ENCODE peak calls at places on chromosomes 4 and X, in four cellular contexts. C is NCI-H774; D is stimulated activated CD8-positive, alpha-beta memory T cell treated with anti-CD3 and anti-CD28 coated beads, Interleukin-7, amount 100 ng/mL, for 1 hour; N is heart left ventricle. Q is an unnamed sample.

GRCh38 chr4:36385951-36386561 is 104.6 kb downstream of the DTHD1 start:
- DNase-seq in C (no peak), D (no peak), N (no peak), Q (no peak)

GRCh38 chr4:15318621-15319348 is 109.0 kb upstream of the C1QTNF7 start:
- DNase-seq in C (no peak), D (no peak), N (no peak), Q (no peak)

GRCh38 chrX:3815896-3816664 is 102.6 kb upstream of the PRKX start:
- DNase-seq in N (peak; percentile 67), D (peak; percentile 11), C (no peak), Q (peak; percentile 67)

GRCh38 chrX:65997978-65998717 is 41.7 kb downstream of the VSIG4 start:
- DNase-seq in D (no peak), N (no peak), C (no peak), Q (no peak)

GRCh38 chrX:66110112-66110511 is 53.9 kb upstream of the HEPH start:
- DNase-seq in D (no peak), N (no peak), C (no peak), Q (no peak)

GRCh38 chr4:108527729-108528128 is 92.6 kb upstream of the RPL34 start:
- DNase-seq in N (no peak), D (no peak), C (no peak), Q (no peak)

GRCh38 chr4:152606800-152607577 is 71.1 kb upstream of the FBXW7 start:
- DNase-seq in D (no peak), C (no peak), N (no peak), Q (no peak)

GRCh38 chrX:136214551-136214950 is 36.6 kb downstream of the MAP7D3 start:
- DNase-seq in C (no peak), D (no peak), N (no peak), Q (no peak)

GRCh38 chr4:16626945-16627344 is 271.5 kb downstream of the LDB2 start:
- DNase-seq in D (no peak), N (peak; percentile 38), C (no peak), Q (no peak)

GRCh38 chrX:117120700-117121099 is 657.9 kb upstream of the CT83 start:
- DNase-seq in D (no peak), N (no peak), C (no peak), Q (no peak)

GRCh38 chrX:13059269-13059668 is 14.8 kb upstream of the FAM9C start:
- DNase-seq in N (no peak), C (no peak), D (no peak), Q (no peak)

GRCh38 chrX:106698693-106699092 is 27.8 kb upstream of the RNF128 start:
- DNase-seq in C (no peak), N (no peak), D (no peak), Q (no peak)

GRCh38 chrX:57930051-57930450 is 19.8 kb upstream of the ZXDA start:
- DNase-seq in N (no peak), D (no peak), C (no peak), Q (no peak)

GRCh38 chr4:168837922-168838321 is 172.1 kb downstream of the CBR4 start:
- DNase-seq in C (no peak), D (no peak), N (no peak), Q (no peak)

GRCh38 chrX:6095469-6095868 is 133.2 kb downstream of the NLGN4X start:
- DNase-seq in C (no peak), N (no peak), D (no peak), Q (no peak)

GRCh38 chr4:74005528-74005927 is 7.1 kb upstream of the CXCL5 start:
- DNase-seq in N (no peak), C (no peak), D (no peak), Q (no peak)

GRCh38 chrX:115911967-115912366 is 258.6 kb upstream of the AGTR2 start:
- DNase-seq in C (no peak), N (no peak), D (no peak), Q (no peak)

GRCh38 chrX:110414679-110415439 is 56.2 kb downstream of the RTL9 start:
- DNase-seq in N (no peak), D (no peak), C (no peak), Q (no peak)

GRCh38 chr4:165763640-165764039 is 109.4 kb upstream of the TLL1 start:
- DNase-seq in C (no peak), N (no peak), D (no peak), Q (no peak)

GRCh38 chr4:10623241-10623640 is 61.3 kb downstream of the CLNK start:
- DNase-seq in D (no peak), C (no peak), N (no peak), Q (no peak)

GRCh38 chr4:148540622-148541326 is 98.6 kb upstream of the NR3C2 start:
- DNase-seq in D (no peak), N (peak; percentile 43), C (no peak), Q (no peak)

GRCh38 chr4:70994387-70995099 is 1.1 kb downstream of the DCK start:
- DNase-seq in C (no peak), D (no peak), N (no peak), Q (no peak)

GRCh38 chrX:3743821-3744439 is 30.5 kb upstream of the PRKX start:
- DNase-seq in D (peak; percentile 36), N (no peak), C (no peak), Q (no peak)

Q was measured in tibial artery.